ENCODE peak calls at places on chromosomes 12 and 14, in four cellular contexts. E is neuronal stem cell, R is trophoblast cell, I is H1. A is an unnamed sample.
A peak's percentile ranks its signal among the peaks of the same experiment; 100 is the strongest.

GRCh38 chr12:45581112-45581511 is 148.4 kb upstream of the ARID2 start:
- DNase-seq in E (no peak), I (no peak), R (no peak), A (no peak)

GRCh38 chr14:102774391-102775153 is 2.7 kb upstream of the TRAF3 start:
- DNase-seq in R (peak; percentile 95), I (peak; percentile 60), E (no peak), A (peak; percentile 78)

GRCh38 chr12:76762556-76762955 is 1.4 kb upstream of the ZDHHC17 start:
- DNase-seq in I (no peak), E (peak; percentile 55), R (peak; percentile 40), A (no peak)

GRCh38 chr12:95802482-95803264 is 12.1 kb upstream of the NTN4 start:
- DNase-seq in E (no peak), R (peak; percentile 97), I (no peak), A (peak; percentile 93)

GRCh38 chr12:95836185-95836609 is 22.6 kb upstream of the SNRPF start:
- DNase-seq in R (no peak), E (no peak), I (no peak), A (peak; percentile 78)

GRCh38 chr12:121580959-121581680 is at the start of gene KDM2B:
- DNase-seq in R (peak; percentile 67), I (peak; percentile 59), E (peak; percentile 54), A (peak; percentile 67)

GRCh38 chr14:40494483-40494882 is 1062.2 kb upstream of the FBXO33 start:
- DNase-seq in R (no peak), I (no peak), E (no peak), A (no peak)

GRCh38 chr12:116066381-116067230 is 210.9 kb downstream of the MED13L start:
- DNase-seq in E (peak; percentile 23), R (peak; percentile 67), I (no peak), A (peak; percentile 48)

GRCh38 chr14:106346534-106347290 is 820.3 kb downstream of the TMEM121 start:
- DNase-seq in I (no peak), E (no peak), R (no peak), A (no peak)
- H2AK5ac ChIP-seq in I (no peak overlapping the region), E (no peak overlapping the region), R (no peak overlapping the region), A (no peak overlapping the region)

DNA sequence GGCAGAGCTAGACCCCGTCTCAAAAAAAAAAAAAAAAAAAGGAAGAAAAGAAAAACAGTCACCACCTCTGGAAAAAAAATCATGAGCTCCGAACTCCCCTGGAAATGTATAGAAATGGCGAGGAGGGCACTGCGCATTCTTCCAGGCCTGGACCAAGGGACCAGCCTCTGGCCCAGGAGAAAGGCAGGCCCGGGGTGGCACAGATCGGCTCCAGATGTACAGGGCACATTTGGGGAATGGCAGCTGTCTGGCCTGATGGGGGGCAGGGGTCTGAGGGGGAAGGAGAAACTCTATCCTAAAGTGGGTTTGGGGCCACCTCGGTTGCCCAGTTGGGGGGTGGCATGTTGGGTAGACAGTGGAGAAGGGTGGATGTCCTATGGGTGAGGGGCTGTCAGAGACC is 46.0 kb upstream of the EML1 start:
- DNase-seq in E (no peak), R (no peak), I (no peak), A (no peak)
- H2AK5ac ChIP-seq in E (no peak overlapping the region), R (no peak overlapping the region), I (no peak overlapping the region), A (peak overlapping the region; percentile 83)

GRCh38 chr12:2336409-2336829 is 283.6 kb downstream of the CACNA1C start:
- DNase-seq in E (no peak), I (no peak), R (peak; percentile 74), A (peak; percentile 97)
- H2AK5ac ChIP-seq in E (no peak overlapping the region), I (no peak overlapping the region), R (peak overlapping the region; percentile 13), A (peak overlapping the region; percentile 99)

GRCh38 chr12:104416637-104417036 is 40.1 kb upstream of the CHST11 start:
- DNase-seq in E (no peak), R (no peak), I (no peak), A (no peak)
- H2AK5ac ChIP-seq in E (no peak overlapping the region), R (no peak overlapping the region), I (no peak overlapping the region), A (no peak overlapping the region)

DNA sequence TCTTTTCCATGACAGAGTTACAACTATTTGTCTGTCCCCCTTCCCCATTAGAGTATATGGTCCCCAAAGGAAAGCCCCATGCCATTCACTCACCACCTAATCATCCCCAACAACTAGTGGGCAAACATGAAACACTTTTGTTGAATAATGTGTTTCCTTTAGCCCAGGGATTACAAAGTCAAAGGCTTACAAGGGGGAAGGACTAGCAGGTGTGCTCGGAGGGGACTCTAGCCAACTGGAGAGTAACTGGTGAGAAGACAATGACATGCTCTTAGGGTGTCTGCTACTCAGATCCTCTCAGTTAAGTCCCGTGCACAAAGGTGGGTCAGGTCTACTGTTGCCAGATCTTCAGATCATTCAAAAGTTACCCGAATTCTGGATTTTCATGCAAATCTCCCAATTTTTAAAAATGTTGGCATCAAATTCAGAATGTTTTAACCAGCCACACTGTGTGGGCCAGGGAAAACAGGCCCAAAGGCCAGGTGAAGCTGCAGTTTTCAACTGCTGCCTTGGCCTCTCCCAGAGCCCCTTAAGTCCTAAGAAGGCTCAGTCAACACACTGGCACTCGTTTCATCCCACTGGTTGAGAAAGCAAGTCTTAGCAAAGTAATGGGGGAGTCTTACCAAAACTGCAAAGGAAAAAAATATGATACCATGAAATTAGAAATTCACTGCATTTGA is 29.7 kb downstream of the NUDT4 start:
- DNase-seq in R (no peak), E (no peak), I (no peak), A (no peak)
- H2AK5ac ChIP-seq in R (no peak overlapping the region), E (no peak overlapping the region), I (no peak overlapping the region), A (no peak overlapping the region)

GRCh38 chr12:46629331-46630229 is 196.2 kb downstream of the SLC38A4 start:
- DNase-seq in R (no peak), I (no peak), E (no peak), A (no peak)
- H2AK5ac ChIP-seq in R (no peak overlapping the region), I (no peak overlapping the region), E (no peak overlapping the region), A (peak overlapping the region; percentile 61)

GRCh38 chr14:74382231-74382630 is 34.0 kb downstream of the VRTN start:
- DNase-seq in R (peak; percentile 86), I (no peak), E (no peak), A (no peak)
- H2AK5ac ChIP-seq in R (no peak overlapping the region), I (no peak overlapping the region), E (no peak overlapping the region), A (no peak overlapping the region)

GRCh38 chr14:36504805-36505192 is 15.2 kb downstream of the NKX2-1 start:
- DNase-seq in R (no peak), I (no peak), E (no peak), A (no peak)

GRCh38 chr14:36505193-36505815 is 14.7 kb downstream of the NKX2-1 start:
- DNase-seq in I (no peak), E (no peak), R (no peak), A (no peak)

GRCh38 chr14:36507847-36508417 is 12.1 kb downstream of the NKX2-1 start:
- DNase-seq in E (no peak), R (no peak), I (no peak), A (no peak)

GRCh38 chr14:36506732-36507614 is 13.1 kb downstream of the NKX2-1 start:
- DNase-seq in I (no peak), E (no peak), R (no peak), A (no peak)

DNA sequence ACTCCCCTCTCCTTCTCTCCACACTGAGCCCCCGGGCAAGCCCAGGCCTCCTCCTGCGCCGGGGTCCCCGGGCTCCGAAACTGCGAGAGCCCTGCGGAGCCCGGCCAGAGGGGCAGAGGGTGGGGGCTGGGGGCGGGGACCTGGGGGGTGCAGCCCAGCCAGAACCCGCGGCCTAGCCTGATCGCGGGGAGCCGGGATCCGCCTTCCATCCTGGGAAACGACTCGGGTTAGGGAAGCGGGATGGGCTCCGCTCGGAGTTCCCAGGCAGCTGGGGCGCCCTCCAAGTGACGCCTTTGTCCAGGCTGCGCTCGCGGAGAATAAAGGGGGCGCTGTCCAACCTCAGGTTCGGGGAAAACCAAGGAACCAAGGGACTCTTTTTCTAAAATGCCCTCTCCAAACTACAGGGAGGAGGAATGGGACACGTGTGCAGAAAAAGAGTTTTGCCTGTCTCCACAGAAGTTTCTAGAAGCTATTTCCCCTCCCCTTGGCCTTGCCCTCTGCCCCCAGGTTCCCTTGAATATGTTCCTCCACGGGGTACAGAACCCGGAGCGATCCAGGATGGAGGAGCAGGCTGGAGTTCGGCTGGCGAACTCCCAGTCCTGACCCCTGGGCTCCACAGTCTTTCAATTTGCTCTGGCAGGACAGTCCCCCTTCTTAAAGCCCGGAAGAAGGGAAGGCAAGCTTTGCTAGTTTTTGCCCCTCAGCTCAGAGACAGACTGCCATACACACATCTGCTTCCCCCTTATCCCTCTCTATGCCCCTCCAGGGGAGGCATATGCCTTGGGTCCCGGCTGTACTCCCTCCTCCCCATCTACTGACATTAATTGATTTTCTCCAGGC is 13.9 kb downstream of the NKX2-1 start:
- DNase-seq in E (no peak), R (no peak), I (peak; percentile 77), A (no peak)
- H2AK5ac ChIP-seq in E (no peak overlapping the region), R (no peak overlapping the region), I (no peak overlapping the region), A (no peak overlapping the region)

A was measured in IMR-90.